ENCODE peak calls at places on chromosomes 3 and 15, in four cellular contexts. I is germinal center, D is mammary epithelial cell, Y is tibial nerve. F is an unnamed sample.

GRCh38 chr3:144060881-144061280 is 89.3 kb downstream of the DIPK2A start:
- DNase-seq in D (no peak), I (no peak), Y (no peak), F (no peak)

GRCh38 chr3:170641510-170642236 is 55.8 kb upstream of the SLC7A14 start:
- DNase-seq in I (no peak), D (no peak), Y (no peak), F (no peak)

GRCh38 chr3:4748127-4748526 is 231.1 kb upstream of the BHLHE40 start:
- DNase-seq in Y (no peak), I (no peak), D (no peak), F (no peak)

GRCh38 chr3:48440590-48440958 is 517 bp downstream of the TMA7 start:
- DNase-seq in Y (no peak), D (no peak), I (no peak), F (no peak)

GRCh38 chr3:10992017-10992945 is at the start of gene SLC6A1:
- DNase-seq in Y (peak; percentile 15), I (no peak), D (no peak), F (no peak)

GRCh38 chr3:149044329-149045083 is 41.8 kb downstream of the HLTF start:
- DNase-seq in Y (no peak), D (no peak), I (no peak), F (no peak)

GRCh38 chr3:115272036-115272824 is 125.1 kb upstream of the ZBTB20 start:
- DNase-seq in D (peak; percentile 11), I (no peak), Y (no peak), F (no peak)

GRCh38 chr3:194811118-194811517 is 125.4 kb downstream of the FAM43A start:
- DNase-seq in D (no peak), I (peak; percentile 28), Y (no peak), F (no peak)

GRCh38 chr15:40929730-40930429 is 740 bp downstream of the DLL4 start:
- DNase-seq in D (peak; percentile 45), Y (peak; percentile 14), I (no peak), F (peak; percentile 51)

GRCh38 chr3:87198774-87199173 is 28.3 kb upstream of the CHMP2B start:
- DNase-seq in D (no peak), I (no peak), Y (no peak), F (no peak)

GRCh38 chr3:187909871-187910270 is 164.6 kb upstream of the BCL6 start:
- DNase-seq in D (no peak), Y (no peak), I (no peak), F (no peak)

GRCh38 chr15:55226127-55226526 is 29.4 kb upstream of the RSL24D1 start:
- DNase-seq in I (no peak), D (no peak), Y (no peak), F (no peak)

GRCh38 chr3:13548696-13549512 is at the start of gene FBLN2:
- DNase-seq in Y (no peak), I (peak; percentile 61), D (no peak), F (no peak)

GRCh38 chr3:169591983-169592644 is 71.4 kb downstream of the MECOM start:
- DNase-seq in I (no peak), D (peak; percentile 55), Y (no peak), F (no peak)

GRCh38 chr3:134325106-134325705 is 49.0 kb downstream of the AMOTL2 start:
- DNase-seq in D (peak; percentile 31), I (no peak), Y (no peak), F (no peak)

GRCh38 chr3:184334470-184335158 is 2.8 kb upstream of the FAM131A start:
- DNase-seq in Y (no peak), I (no peak), D (peak; percentile 88), F (peak; percentile 95)

GRCh38 chr3:112561085-112561692 is 573 bp downstream of the ATG3 start:
- DNase-seq in D (peak; percentile 85), Y (peak; percentile 50), I (peak; percentile 77), F (peak; percentile 84)

GRCh38 chr3:88180398-88180999 is 30.7 kb downstream of the C3orf38 start:
- DNase-seq in I (peak; percentile 22), Y (peak; percentile 10), D (peak; percentile 37), F (peak; percentile 69)

GRCh38 chr15:48334260-48334659 is 3.0 kb downstream of the DUT start:
- DNase-seq in D (no peak), Y (no peak), I (no peak), F (no peak)

GRCh38 chr15:85579957-85580694 is 199.7 kb downstream of the AKAP13 start:
- DNase-seq in I (no peak), D (no peak), Y (peak; percentile 50), F (no peak)

GRCh38 chr3:32419766-32420137 is 28.1 kb downstream of the CMTM7 start:
- DNase-seq in I (no peak), Y (no peak), D (no peak), F (peak; percentile 52)

GRCh38 chr3:18076301-18076700 is 333.9 kb upstream of the TBC1D5 start:
- DNase-seq in I (no peak), Y (no peak), D (no peak), F (no peak)

GRCh38 chr15:68503791-68504720 is 72.1 kb upstream of the ITGA11 start:
- DNase-seq in D (no peak), I (no peak), Y (no peak), F (no peak)

F was measured in PC-3.